ENCODE peak calls at places on chromosomes 2 and 18, in nine cellular contexts. One of them, this sample, is unnamed.

GRCh38 chr2:28751956-28752607 is 452 bp downstream of the PPP1CB start:
- DNase-seq in fibroblast of the aortic adventitia: no peak
- DNase-seq in OCI-LY7: peak
- DNase-seq in spleen: peak
- DNase-seq in BJ: no peak
- DNase-seq in esophagus squamous epithelium: peak
- DNase-seq in endothelial cell of umbilical vein: no peak
- DNase-seq in progenitor cell of endocrine pancreas: no peak
- DNase-seq in cardiac muscle cell: peak
- DNase-seq in this sample: no peak

GRCh38 chr18:78021196-78021595 is 771.5 kb downstream of the GALR1 start:
- DNase-seq in esophagus squamous epithelium: no peak
- DNase-seq in spleen: no peak
- DNase-seq in progenitor cell of endocrine pancreas: no peak
- DNase-seq in cardiac muscle cell: no peak
- DNase-seq in OCI-LY7: no peak
- DNase-seq in endothelial cell of umbilical vein: no peak
- DNase-seq in BJ: no peak
- DNase-seq in fibroblast of the aortic adventitia: no peak
- DNase-seq in this sample: no peak

GRCh38 chr2:39115556-39115955 is 5.3 kb downstream of the SOS1 start:
- DNase-seq in progenitor cell of endocrine pancreas: no peak
- DNase-seq in BJ: no peak
- DNase-seq in cardiac muscle cell: no peak
- DNase-seq in fibroblast of the aortic adventitia: no peak
- DNase-seq in esophagus squamous epithelium: no peak
- DNase-seq in spleen: no peak
- DNase-seq in endothelial cell of umbilical vein: no peak
- DNase-seq in OCI-LY7: no peak
- DNase-seq in this sample: no peak

GRCh38 chr2:28608061-28608828 is 112.4 kb downstream of the PLB1 start:
- DNase-seq in fibroblast of the aortic adventitia: no peak
- DNase-seq in spleen: peak
- DNase-seq in OCI-LY7: no peak
- DNase-seq in progenitor cell of endocrine pancreas: no peak
- DNase-seq in cardiac muscle cell: peak
- DNase-seq in esophagus squamous epithelium: no peak
- DNase-seq in endothelial cell of umbilical vein: no peak
- DNase-seq in BJ: no peak
- DNase-seq in this sample: no peak

GRCh38 chr2:39913648-39914456 is 134.8 kb upstream of the THUMPD2 start:
- DNase-seq in endothelial cell of umbilical vein: peak
- DNase-seq in progenitor cell of endocrine pancreas: no peak
- DNase-seq in OCI-LY7: peak
- DNase-seq in spleen: no peak
- DNase-seq in BJ: peak
- DNase-seq in fibroblast of the aortic adventitia: peak
- DNase-seq in cardiac muscle cell: peak
- DNase-seq in esophagus squamous epithelium: no peak
- DNase-seq in this sample: peak

GRCh38 chr2:234593636-234594035 is 96.8 kb upstream of the ARL4C start:
- DNase-seq in BJ: peak
- DNase-seq in OCI-LY7: no peak
- DNase-seq in progenitor cell of endocrine pancreas: no peak
- DNase-seq in cardiac muscle cell: no peak
- DNase-seq in esophagus squamous epithelium: no peak
- DNase-seq in fibroblast of the aortic adventitia: no peak
- DNase-seq in spleen: no peak
- DNase-seq in endothelial cell of umbilical vein: no peak
- DNase-seq in this sample: peak

GRCh38 chr18:27666070-27666469 is 481.0 kb upstream of the CHST9 start:
- DNase-seq in BJ: no peak
- DNase-seq in endothelial cell of umbilical vein: no peak
- DNase-seq in progenitor cell of endocrine pancreas: no peak
- DNase-seq in OCI-LY7: no peak
- DNase-seq in cardiac muscle cell: no peak
- DNase-seq in fibroblast of the aortic adventitia: no peak
- DNase-seq in spleen: no peak
- DNase-seq in esophagus squamous epithelium: no peak
- DNase-seq in this sample: no peak

GRCh38 chr2:60414731-60415130 is 138.7 kb downstream of the BCL11A start:
- DNase-seq in cardiac muscle cell: peak
- DNase-seq in OCI-LY7: peak
- DNase-seq in endothelial cell of umbilical vein: no peak
- DNase-seq in fibroblast of the aortic adventitia: peak
- DNase-seq in esophagus squamous epithelium: no peak
- DNase-seq in spleen: no peak
- DNase-seq in BJ: peak
- DNase-seq in progenitor cell of endocrine pancreas: no peak
- DNase-seq in this sample: peak

GRCh38 chr2:79702934-79703333 is 190.1 kb downstream of the CTNNA2 start:
- DNase-seq in esophagus squamous epithelium: no peak
- DNase-seq in OCI-LY7: no peak
- DNase-seq in cardiac muscle cell: no peak
- DNase-seq in endothelial cell of umbilical vein: no peak
- DNase-seq in progenitor cell of endocrine pancreas: no peak
- DNase-seq in spleen: no peak
- DNase-seq in BJ: no peak
- DNase-seq in fibroblast of the aortic adventitia: no peak
- DNase-seq in this sample: no peak

GRCh38 chr18:26003391-26003790 is 87.0 kb downstream of the SS18 start:
- DNase-seq in cardiac muscle cell: peak
- DNase-seq in endothelial cell of umbilical vein: peak
- DNase-seq in OCI-LY7: no peak
- DNase-seq in spleen: no peak
- DNase-seq in BJ: no peak
- DNase-seq in fibroblast of the aortic adventitia: peak
- DNase-seq in progenitor cell of endocrine pancreas: no peak
- DNase-seq in esophagus squamous epithelium: no peak
- DNase-seq in this sample: no peak

GRCh38 chr2:39492095-39492590 is 55.1 kb upstream of the MAP4K3 start:
- DNase-seq in progenitor cell of endocrine pancreas: no peak
- DNase-seq in cardiac muscle cell: peak
- DNase-seq in spleen: no peak
- DNase-seq in BJ: peak
- DNase-seq in fibroblast of the aortic adventitia: peak
- DNase-seq in endothelial cell of umbilical vein: peak
- DNase-seq in OCI-LY7: peak
- DNase-seq in esophagus squamous epithelium: no peak
- DNase-seq in this sample: peak

GRCh38 chr2:29079887-29080286 is 5.6 kb upstream of the PCARE start:
- DNase-seq in esophagus squamous epithelium: no peak
- DNase-seq in cardiac muscle cell: no peak
- DNase-seq in spleen: no peak
- DNase-seq in endothelial cell of umbilical vein: no peak
- DNase-seq in fibroblast of the aortic adventitia: no peak
- DNase-seq in BJ: no peak
- DNase-seq in progenitor cell of endocrine pancreas: no peak
- DNase-seq in OCI-LY7: no peak
- DNase-seq in this sample: no peak

GRCh38 chr2:241850544-241851324 is 8.0 kb downstream of the PDCD1 start:
- DNase-seq in esophagus squamous epithelium: no peak
- DNase-seq in spleen: peak
- DNase-seq in cardiac muscle cell: no peak
- DNase-seq in progenitor cell of endocrine pancreas: no peak
- DNase-seq in endothelial cell of umbilical vein: no peak
- DNase-seq in OCI-LY7: no peak
- DNase-seq in BJ: no peak
- DNase-seq in fibroblast of the aortic adventitia: no peak
- DNase-seq in this sample: no peak

GRCh38 chr2:74399785-74400184 is 19.7 kb upstream of the DCTN1 start:
- DNase-seq in BJ: no peak
- DNase-seq in OCI-LY7: peak
- DNase-seq in esophagus squamous epithelium: no peak
- DNase-seq in spleen: no peak
- DNase-seq in fibroblast of the aortic adventitia: peak
- DNase-seq in cardiac muscle cell: peak
- DNase-seq in endothelial cell of umbilical vein: peak
- DNase-seq in progenitor cell of endocrine pancreas: no peak
- DNase-seq in this sample: peak

DNA sequence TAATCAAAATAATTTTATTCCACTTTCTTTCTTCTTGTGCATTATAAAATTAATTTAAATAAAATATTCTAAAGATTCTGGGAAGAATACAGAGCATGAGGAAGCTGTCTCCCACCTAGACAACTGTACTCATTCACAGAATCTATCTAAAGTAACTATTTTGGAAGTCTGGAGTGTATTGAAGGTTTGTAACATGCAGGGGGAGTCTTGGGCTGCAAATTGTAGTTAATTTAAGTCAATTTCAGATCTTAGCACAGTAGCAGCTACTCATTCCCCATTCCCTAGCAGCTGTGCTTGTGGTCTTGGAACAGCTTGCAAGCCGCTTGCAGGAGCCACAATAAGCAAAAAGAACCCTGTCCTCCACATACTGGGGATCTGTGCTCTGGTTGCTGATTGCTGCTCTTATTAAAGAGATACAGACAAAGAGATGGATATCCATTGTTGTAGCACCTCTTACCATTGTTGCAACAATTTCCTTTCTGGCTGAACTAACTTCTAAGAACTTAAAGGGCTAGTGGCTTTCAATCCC is 1775.3 kb upstream of the PIK3C3 start:
- DNase-seq in fibroblast of the aortic adventitia: no peak
- DNase-seq in BJ: no peak
- DNase-seq in esophagus squamous epithelium: no peak
- DNase-seq in OCI-LY7: no peak
- DNase-seq in cardiac muscle cell: no peak
- DNase-seq in endothelial cell of umbilical vein: no peak
- DNase-seq in spleen: no peak
- DNase-seq in progenitor cell of endocrine pancreas: no peak
- DNase-seq in this sample: no peak
- TF ChIP-seq CTCF in fibroblast of the aortic adventitia: no peak
- TF ChIP-seq CTCF in BJ: no peak
- TF ChIP-seq CTCF in esophagus squamous epithelium: no peak
- TF ChIP-seq CTCF in OCI-LY7: no peak
- TF ChIP-seq CTCF in cardiac muscle cell: no peak
- TF ChIP-seq CTCF in endothelial cell of umbilical vein: no peak
- TF ChIP-seq CTCF in spleen: no peak
- TF ChIP-seq CTCF in progenitor cell of endocrine pancreas: no peak
- TF ChIP-seq CTCF in this sample: no peak

GRCh38 chr2:121748202-121748601 is 7.2 kb upstream of the TSN start:
- DNase-seq in esophagus squamous epithelium: no peak
- DNase-seq in progenitor cell of endocrine pancreas: no peak
- DNase-seq in endothelial cell of umbilical vein: peak
- DNase-seq in cardiac muscle cell: peak
- DNase-seq in OCI-LY7: peak
- DNase-seq in spleen: no peak
- DNase-seq in BJ: no peak
- DNase-seq in fibroblast of the aortic adventitia: peak
- DNase-seq in this sample: peak
- TF ChIP-seq CTCF in esophagus squamous epithelium: no peak
- TF ChIP-seq CTCF in progenitor cell of endocrine pancreas: peak
- TF ChIP-seq CTCF in endothelial cell of umbilical vein: peak
- TF ChIP-seq CTCF in cardiac muscle cell: peak
- TF ChIP-seq CTCF in OCI-LY7: peak
- TF ChIP-seq CTCF in spleen: no peak
- TF ChIP-seq CTCF in BJ: peak
- TF ChIP-seq CTCF in fibroblast of the aortic adventitia: peak
- TF ChIP-seq CTCF in this sample: peak

DNA sequence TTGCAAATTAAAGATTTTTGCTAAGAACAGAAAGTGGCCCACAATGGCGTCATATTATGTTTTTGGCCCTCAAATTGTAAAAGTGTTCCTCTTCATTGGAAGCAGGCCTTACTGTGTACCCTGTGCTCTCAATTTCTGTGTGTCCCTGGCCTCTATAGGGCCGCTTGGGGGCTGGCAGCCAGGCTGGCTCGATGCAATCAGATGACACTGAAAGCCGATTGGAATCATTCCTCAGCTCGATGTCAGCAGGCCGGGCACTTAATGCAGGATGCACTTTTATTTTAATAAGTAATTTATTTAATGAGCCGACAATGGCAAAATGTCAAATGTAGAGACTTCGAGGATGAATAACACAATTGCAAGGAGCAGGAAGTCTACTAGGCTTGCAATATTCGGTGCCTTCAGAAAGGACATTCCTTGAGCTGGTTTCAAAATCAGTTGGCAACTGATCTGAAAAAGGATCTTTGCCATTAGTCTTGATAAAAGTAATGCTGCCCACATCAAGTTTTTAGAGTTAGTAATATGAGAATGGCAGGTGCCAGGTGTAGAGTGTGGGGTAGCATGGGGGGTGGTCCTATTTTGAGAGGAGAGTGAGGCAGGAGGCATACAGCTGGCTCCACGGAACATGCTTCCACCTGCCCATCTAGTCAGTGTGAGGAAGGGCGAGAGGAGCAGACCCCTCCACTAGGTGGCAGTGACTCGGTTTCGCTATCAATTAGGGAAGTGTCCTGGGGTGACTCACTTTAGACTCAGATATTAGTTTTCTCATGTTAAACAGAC is 80.7 kb downstream of the NABP1 start:
- DNase-seq in BJ: no peak
- DNase-seq in esophagus squamous epithelium: no peak
- DNase-seq in OCI-LY7: peak
- DNase-seq in spleen: peak
- DNase-seq in progenitor cell of endocrine pancreas: no peak
- DNase-seq in cardiac muscle cell: peak
- DNase-seq in fibroblast of the aortic adventitia: no peak
- DNase-seq in endothelial cell of umbilical vein: peak
- DNase-seq in this sample: peak
- TF ChIP-seq CTCF in BJ: peak
- TF ChIP-seq CTCF in esophagus squamous epithelium: peak
- TF ChIP-seq CTCF in OCI-LY7: peak
- TF ChIP-seq CTCF in spleen: peak
- TF ChIP-seq CTCF in progenitor cell of endocrine pancreas: peak
- TF ChIP-seq CTCF in cardiac muscle cell: peak
- TF ChIP-seq CTCF in fibroblast of the aortic adventitia: peak
- TF ChIP-seq CTCF in endothelial cell of umbilical vein: peak
- TF ChIP-seq CTCF in this sample: peak

GRCh38 chr2:183224933-183225332 is 100.7 kb downstream of the NUP35 start:
- DNase-seq in progenitor cell of endocrine pancreas: no peak
- DNase-seq in endothelial cell of umbilical vein: no peak
- DNase-seq in spleen: no peak
- DNase-seq in cardiac muscle cell: no peak
- DNase-seq in BJ: no peak
- DNase-seq in OCI-LY7: no peak
- DNase-seq in fibroblast of the aortic adventitia: peak
- DNase-seq in esophagus squamous epithelium: no peak
- DNase-seq in this sample: no peak

GRCh38 chr2:183227191-183227590 is 102.9 kb downstream of the NUP35 start:
- DNase-seq in BJ: no peak
- DNase-seq in OCI-LY7: no peak
- DNase-seq in cardiac muscle cell: no peak
- DNase-seq in progenitor cell of endocrine pancreas: no peak
- DNase-seq in spleen: no peak
- DNase-seq in endothelial cell of umbilical vein: no peak
- DNase-seq in fibroblast of the aortic adventitia: no peak
- DNase-seq in esophagus squamous epithelium: no peak
- DNase-seq in this sample: no peak

GRCh38 chr2:183232161-183232865 is 108.1 kb downstream of the NUP35 start:
- DNase-seq in BJ: no peak
- DNase-seq in OCI-LY7: no peak
- DNase-seq in endothelial cell of umbilical vein: no peak
- DNase-seq in fibroblast of the aortic adventitia: peak
- DNase-seq in esophagus squamous epithelium: no peak
- DNase-seq in spleen: no peak
- DNase-seq in progenitor cell of endocrine pancreas: no peak
- DNase-seq in cardiac muscle cell: peak
- DNase-seq in this sample: peak

GRCh38 chr2:183229386-183229785 is 105.1 kb downstream of the NUP35 start:
- DNase-seq in OCI-LY7: no peak
- DNase-seq in esophagus squamous epithelium: no peak
- DNase-seq in fibroblast of the aortic adventitia: no peak
- DNase-seq in BJ: no peak
- DNase-seq in cardiac muscle cell: no peak
- DNase-seq in progenitor cell of endocrine pancreas: no peak
- DNase-seq in spleen: no peak
- DNase-seq in endothelial cell of umbilical vein: no peak
- DNase-seq in this sample: no peak
- TF ChIP-seq CTCF in OCI-LY7: no peak
- TF ChIP-seq CTCF in esophagus squamous epithelium: no peak
- TF ChIP-seq CTCF in fibroblast of the aortic adventitia: no peak
- TF ChIP-seq CTCF in BJ: no peak
- TF ChIP-seq CTCF in cardiac muscle cell: no peak
- TF ChIP-seq CTCF in progenitor cell of endocrine pancreas: no peak
- TF ChIP-seq CTCF in spleen: no peak
- TF ChIP-seq CTCF in endothelial cell of umbilical vein: no peak
- TF ChIP-seq CTCF in this sample: no peak

This sample was measured in fibroblast of villous mesenchyme.